ENCODE peak calls at places on chromosome 10, in eight cellular contexts. D, R, J, S, V, K, X and Y are unnamed samples.
A peak's percentile ranks its signal among the peaks of the same experiment; 100 is the strongest.

GRCh38 chr10:88256013-88256680 is 327.0 kb downstream of the RNLS start:
- DNase-seq in X (no peak), K (no peak), R (peak; percentile 73), J (peak; percentile 73), S (peak; percentile 79), V (no peak), D (peak; percentile 15), Y (no peak)

GRCh38 chr10:70088299-70088698 is 35.7 kb downstream of the MACROH2A2 start:
- DNase-seq in S (no peak), D (no peak), K (no peak), V (no peak), R (no peak), X (no peak), J (no peak), Y (no peak)

GRCh38 chr10:62577666-62578291 is 203.6 kb downstream of the ZNF365 start:
- DNase-seq in X (no peak), K (no peak), S (no peak), D (no peak), V (no peak), R (no peak), J (no peak), Y (no peak)

GRCh38 chr10:122822973-122823690 is 22.5 kb downstream of the CUZD1 start:
- DNase-seq in V (no peak), X (no peak), R (no peak), S (no peak), K (no peak), D (no peak), J (no peak), Y (no peak)

GRCh38 chr10:17237163-17237562 is 9.1 kb downstream of the VIM start:
- DNase-seq in K (no peak), X (no peak), J (no peak), R (no peak), D (no peak), V (no peak), S (no peak), Y (no peak)

GRCh38 chr10:102394801-102395676 is 466 bp upstream of the NFKB2 start:
- DNase-seq in R (peak; percentile 89), D (peak; percentile 90), V (peak; percentile 72), J (peak; percentile 95), K (peak; percentile 95), S (peak; percentile 89), X (peak; percentile 87), Y (no peak)

GRCh38 chr10:5751854-5752253 is 61.4 kb downstream of the GDI2 start:
- DNase-seq in J (no peak), D (no peak), S (no peak), R (no peak), K (no peak), V (no peak), X (no peak), Y (no peak)

GRCh38 chr10:13984647-13985155 is 346.0 kb downstream of the FRMD4A start:
- DNase-seq in R (no peak), J (no peak), V (no peak), S (no peak), K (no peak), D (no peak), X (peak; percentile 90), Y (no peak)

GRCh38 chr10:36023939-36024338 is 381.8 kb upstream of the FZD8 start:
- DNase-seq in J (no peak), D (peak; percentile 17), S (no peak), R (no peak), X (peak; percentile 100), K (no peak), V (no peak), Y (no peak)

GRCh38 chr10:92031580-92031979 is 108.0 kb downstream of the BTAF1 start:
- DNase-seq in D (no peak), R (no peak), K (no peak), S (no peak), X (no peak), J (no peak), V (no peak), Y (no peak)

GRCh38 chr10:19014034-19014433 is 34.6 kb upstream of the MALRD1 start:
- DNase-seq in S (no peak), R (no peak), D (no peak), K (no peak), X (peak; percentile 22), J (no peak), V (no peak), Y (no peak)

GRCh38 chr10:48792687-48793096 is 108.0 kb downstream of the WDFY4 start:
- DNase-seq in V (no peak), S (no peak), R (no peak), K (no peak), X (peak; percentile 87), D (no peak), J (no peak), Y (no peak)

GRCh38 chr10:90018819-90019218 is 317.4 kb downstream of the KIF20B start:
- DNase-seq in X (no peak), S (no peak), D (no peak), R (no peak), J (no peak), V (no peak), K (no peak), Y (no peak)

GRCh38 chr10:131110241-131110783 is 201.2 kb downstream of the TCERG1L start:
- DNase-seq in V (no peak), D (no peak), X (no peak), R (no peak), J (no peak), K (no peak), S (no peak), Y (no peak)

GRCh38 chr10:131758062-131758941 is 142.5 kb upstream of the PPP2R2D start:
- DNase-seq in V (no peak), X (no peak), R (no peak), J (no peak), D (no peak), K (no peak), S (no peak), Y (no peak)

GRCh38 chr10:47282657-47283018 is 17.4 kb upstream of the GDF10 start:
- DNase-seq in K (no peak), D (no peak), X (no peak), J (no peak), S (no peak), V (no peak), R (no peak), Y (no peak)

DNA sequence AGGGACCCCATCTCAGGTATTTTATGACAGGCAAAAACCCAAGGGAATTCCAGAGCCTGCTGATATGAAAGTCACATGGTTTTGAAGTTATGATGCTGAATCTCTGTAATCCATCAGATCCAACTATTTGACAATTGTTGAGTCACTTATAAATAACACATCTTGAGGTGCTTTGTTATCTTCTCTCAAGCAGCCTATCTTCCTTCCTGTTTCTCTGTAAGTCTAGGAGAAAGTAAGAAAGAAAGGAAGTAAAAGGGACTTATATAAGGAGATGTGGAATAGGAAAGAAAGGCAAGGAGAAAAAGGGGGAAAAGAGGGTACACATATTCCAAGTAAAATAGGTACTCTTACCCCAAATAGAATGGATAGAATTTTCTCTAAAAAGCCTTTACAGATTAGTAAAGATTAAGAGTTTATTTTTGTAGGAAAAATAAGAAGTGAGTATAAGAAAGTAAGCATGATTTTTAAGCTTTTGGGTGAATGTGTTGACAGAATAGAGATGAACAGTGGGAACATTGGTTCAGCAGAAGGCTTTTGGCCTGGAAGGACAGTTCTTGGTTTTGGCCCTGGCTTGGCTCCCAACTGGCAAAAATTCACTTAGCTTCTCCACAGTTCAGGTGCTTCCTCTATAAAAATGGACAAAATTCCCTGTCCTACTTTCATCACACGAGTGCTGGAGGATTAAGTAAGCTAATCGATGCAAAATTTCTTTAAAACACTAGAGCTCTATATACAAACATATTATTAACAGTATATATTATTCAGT is 39.6 kb upstream of the ANK3 start:
- DNase-seq in V (no peak), J (no peak), K (no peak), D (no peak), X (no peak), S (peak; percentile 22), R (peak; percentile 17), Y (no peak)
- H3K27ac ChIP-seq in V (no peak overlapping the region), J (peak overlapping the region; percentile 42), K (no peak overlapping the region), D (no peak overlapping the region), X (peak overlapping the region; percentile 50), S (no peak overlapping the region), R (peak overlapping the region; percentile 2), Y (no peak overlapping the region)

GRCh38 chr10:34861293-34862004 is 46.4 kb upstream of the PARD3 start:
- DNase-seq in S (peak; percentile 18), X (peak; percentile 98), R (peak; percentile 22), K (no peak), J (no peak), V (no peak), D (peak; percentile 21), Y (no peak)
- H3K27ac ChIP-seq in S (no peak overlapping the region), X (peak overlapping the region; percentile 3), R (no peak overlapping the region), K (no peak overlapping the region), J (no peak overlapping the region), V (no peak overlapping the region), D (no peak overlapping the region), Y (no peak overlapping the region)

DNA sequence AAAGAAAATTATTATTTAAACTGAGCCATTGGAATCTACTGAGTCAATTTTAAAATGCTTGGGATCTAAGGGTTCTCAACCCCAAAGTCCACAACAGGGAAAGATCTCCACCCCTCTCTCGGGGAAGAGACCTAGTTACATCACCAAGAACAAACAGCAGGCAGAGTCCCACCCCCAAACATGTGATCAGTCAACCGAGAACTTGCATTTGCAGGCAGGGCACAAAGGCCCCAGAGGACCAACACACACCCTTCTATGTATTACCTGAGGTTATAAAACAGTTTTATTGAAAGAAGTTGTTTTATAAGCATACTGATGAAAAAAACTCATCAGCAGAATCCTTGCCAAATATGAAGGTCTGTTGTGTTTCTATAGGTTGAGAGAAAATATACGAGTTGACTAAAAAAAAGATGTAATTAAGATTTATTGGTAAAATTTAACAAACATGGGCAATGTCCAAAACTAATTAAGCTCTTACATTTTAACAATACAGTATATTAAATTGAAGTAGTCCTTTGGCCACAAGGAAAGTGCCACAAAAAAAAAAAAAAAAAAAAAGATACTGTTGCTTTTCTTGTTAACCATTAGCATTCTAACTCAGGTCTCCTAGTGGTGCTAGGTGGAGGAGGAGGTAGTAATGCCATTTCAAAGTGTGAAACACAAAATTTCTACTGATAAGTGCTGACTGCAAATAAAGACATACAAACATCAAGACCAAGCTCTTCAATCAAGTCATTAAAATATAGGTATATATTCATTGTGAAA is 975 bp upstream of the USP54 start:
- DNase-seq in X (peak; percentile 95), R (peak; percentile 30), S (peak; percentile 76), K (no peak), V (peak; percentile 48), D (peak; percentile 81), J (peak; percentile 75), Y (no peak)
- H3K27ac ChIP-seq in X (peak overlapping the region; percentile 65), R (peak overlapping the region; percentile 73), S (peak overlapping the region; percentile 75), K (peak overlapping the region; percentile 71), V (peak overlapping the region; percentile 14), D (peak overlapping the region; percentile 49), J (peak overlapping the region; percentile 49), Y (no peak overlapping the region)

GRCh38 chr10:113022265-113022664 is 72.2 kb downstream of the TCF7L2 start:
- DNase-seq in K (no peak), D (no peak), S (no peak), V (no peak), J (no peak), R (no peak), X (no peak), Y (no peak)

GRCh38 chr10:113023017-113023416 is 73.0 kb downstream of the TCF7L2 start:
- DNase-seq in V (no peak), R (no peak), D (peak; percentile 55), S (no peak), X (no peak), J (no peak), K (no peak), Y (no peak)

GRCh38 chr10:113020838-113021237 is 70.8 kb downstream of the TCF7L2 start:
- DNase-seq in S (no peak), D (peak; percentile 71), J (no peak), V (no peak), K (no peak), X (no peak), R (no peak), Y (no peak)

GRCh38 chr10:113020425-113020753 is 70.3 kb downstream of the TCF7L2 start:
- DNase-seq in R (no peak), X (no peak), J (no peak), K (no peak), S (no peak), D (no peak), V (no peak), Y (no peak)

GRCh38 chr10:113021268-113022028 is 71.4 kb downstream of the TCF7L2 start:
- DNase-seq in D (no peak), K (no peak), R (no peak), J (peak; percentile 87), V (no peak), X (no peak), S (no peak), Y (no peak)
- H3K27ac ChIP-seq in D (peak overlapping the region; percentile 69), K (peak overlapping the region; percentile 20), R (peak overlapping the region; percentile 60), J (peak overlapping the region; percentile 51), V (no peak overlapping the region), X (no peak overlapping the region), S (no peak overlapping the region), Y (no peak overlapping the region)